ENCODE peak calls at places on chromosomes 6 and 20, in four cellular contexts. I, M, J and Q are unnamed samples.

GRCh38 chr6:158894192-158894591 is 75.0 kb upstream of the EZR start:
- DNase-seq in I (no peak), M (no peak), J (no peak), Q (no peak)

GRCh38 chr20:59646487-59646886 is 42.1 kb downstream of the PHACTR3 start:
- DNase-seq in I (no peak), M (no peak), J (no peak), Q (no peak)

GRCh38 chr6:125140808-125141207 is 12.8 kb upstream of the TPD52L1 start:
- DNase-seq in I (no peak), M (no peak), J (no peak), Q (no peak)

GRCh38 chr6:136955123-136955522 is 33.0 kb downstream of the SLC35D3 start:
- DNase-seq in I (no peak), M (no peak), J (no peak), Q (no peak)

GRCh38 chr6:105859441-105859840 is 226.7 kb upstream of the PRDM1 start:
- DNase-seq in I (no peak), M (no peak), J (no peak), Q (no peak)

GRCh38 chr6:32819729-32820128 is 2.9 kb upstream of the HLA-DOB start:
- DNase-seq in I (no peak), M (no peak), J (peak; percentile 11), Q (no peak)

GRCh38 chr6:84774174-84775158 is 10.1 kb upstream of the TBX18 start:
- DNase-seq in I (no peak), M (peak; percentile 79), J (peak; percentile 53), Q (no peak)

GRCh38 chr6:70717038-70717801 is 49.5 kb downstream of the SMAP1 start:
- DNase-seq in I (no peak), M (no peak), J (no peak), Q (no peak)

GRCh38 chr6:96015791-96016776 is at the start of gene FUT9:
- DNase-seq in I (no peak), M (peak; percentile 85), J (no peak), Q (no peak)

GRCh38 chr6:167968091-167968490 is 29.4 kb upstream of the KIF25 start:
- DNase-seq in I (peak; percentile 65), M (peak; percentile 55), J (peak; percentile 66), Q (no peak)

GRCh38 chr6:75208564-75209431 is 2.9 kb upstream of the COL12A1 start:
- DNase-seq in I (peak; percentile 58), M (peak; percentile 71), J (peak; percentile 81), Q (peak; percentile 23)

GRCh38 chr6:35206346-35206745 is 7.4 kb upstream of the SCUBE3 start:
- DNase-seq in I (no peak), M (no peak), J (no peak), Q (no peak)

GRCh38 chr20:8132632-8133587 is 844 bp downstream of the PLCB1 start:
- DNase-seq in I (no peak), M (no peak), J (no peak), Q (no peak)

GRCh38 chr6:75563032-75563431 is 38.6 kb upstream of the SENP6 start:
- DNase-seq in I (peak; percentile 37), M (peak; percentile 15), J (peak; percentile 30), Q (no peak)

GRCh38 chr6:162907876-162908481 is 180.2 kb downstream of the PACRG start:
- DNase-seq in I (peak; percentile 7), M (no peak), J (peak; percentile 44), Q (no peak)

GRCh38 chr6:4883298-4883697 is 107.1 kb downstream of the CDYL start:
- DNase-seq in I (no peak), M (no peak), J (no peak), Q (no peak)

GRCh38 chr6:125753218-125753936 is 3.9 kb downstream of the HEY2 start:
- DNase-seq in I (peak; percentile 33), M (no peak), J (peak; percentile 36), Q (no peak)

GRCh38 chr20:221258-221830 is 5.7 kb upstream of the DEFB129 start:
- DNase-seq in I (no peak), M (no peak), J (no peak), Q (no peak)

GRCh38 chr20:214383-214782 is 12.7 kb upstream of the DEFB129 start:
- DNase-seq in I (no peak), M (no peak), J (no peak), Q (no peak)

GRCh38 chr20:215796-216195 is 11.3 kb upstream of the DEFB129 start:
- DNase-seq in I (no peak), M (no peak), J (no peak), Q (no peak)

GRCh38 chr20:217266-217665 is 9.8 kb upstream of the DEFB129 start:
- DNase-seq in I (no peak), M (no peak), J (no peak), Q (no peak)

DNA sequence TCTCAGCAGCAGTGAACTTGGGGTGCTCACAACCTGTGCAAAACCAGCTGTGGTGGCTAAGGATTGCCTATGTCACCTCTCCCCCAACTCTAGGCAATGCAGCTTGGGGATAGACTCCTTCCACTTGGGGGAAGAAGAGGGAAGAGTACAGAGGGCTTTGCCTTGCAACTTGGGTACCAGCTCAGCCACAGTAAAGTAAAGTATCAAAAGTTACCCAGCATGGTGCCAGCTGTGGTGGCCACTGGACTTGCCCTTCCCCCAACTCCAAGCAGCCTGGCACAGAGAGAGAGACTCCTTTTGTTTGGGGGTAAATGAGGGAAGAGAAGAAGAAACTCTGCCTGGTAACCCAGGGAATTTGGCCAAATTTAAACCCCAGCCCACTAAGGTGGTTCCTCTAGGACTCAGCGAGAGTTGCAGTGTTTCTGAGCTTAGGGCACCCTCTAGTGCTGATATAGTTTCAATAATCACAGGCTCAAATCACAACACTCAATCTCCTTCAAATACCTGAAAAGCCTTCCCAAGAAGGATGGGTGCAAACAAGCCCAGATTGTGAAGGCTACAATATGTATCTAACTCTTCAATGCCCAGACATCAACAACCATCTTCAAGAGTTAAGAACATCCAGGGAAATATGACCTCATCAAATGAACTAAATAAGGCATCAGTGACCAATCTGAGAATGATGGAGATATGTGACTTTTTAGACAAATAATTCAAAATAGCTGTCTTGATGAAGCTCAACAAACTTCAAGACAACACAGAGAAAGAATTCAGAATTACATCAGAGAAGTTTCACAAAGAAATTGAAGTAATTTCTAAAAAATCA is 7.6 kb upstream of the DEFB129 start:
- DNase-seq in I (peak; percentile 43), M (peak; percentile 34), J (peak; percentile 31), Q (no peak)
- TF ChIP-seq MXI1 in I (no peak), M (no peak), J (no peak), Q (no peak)

DNA sequence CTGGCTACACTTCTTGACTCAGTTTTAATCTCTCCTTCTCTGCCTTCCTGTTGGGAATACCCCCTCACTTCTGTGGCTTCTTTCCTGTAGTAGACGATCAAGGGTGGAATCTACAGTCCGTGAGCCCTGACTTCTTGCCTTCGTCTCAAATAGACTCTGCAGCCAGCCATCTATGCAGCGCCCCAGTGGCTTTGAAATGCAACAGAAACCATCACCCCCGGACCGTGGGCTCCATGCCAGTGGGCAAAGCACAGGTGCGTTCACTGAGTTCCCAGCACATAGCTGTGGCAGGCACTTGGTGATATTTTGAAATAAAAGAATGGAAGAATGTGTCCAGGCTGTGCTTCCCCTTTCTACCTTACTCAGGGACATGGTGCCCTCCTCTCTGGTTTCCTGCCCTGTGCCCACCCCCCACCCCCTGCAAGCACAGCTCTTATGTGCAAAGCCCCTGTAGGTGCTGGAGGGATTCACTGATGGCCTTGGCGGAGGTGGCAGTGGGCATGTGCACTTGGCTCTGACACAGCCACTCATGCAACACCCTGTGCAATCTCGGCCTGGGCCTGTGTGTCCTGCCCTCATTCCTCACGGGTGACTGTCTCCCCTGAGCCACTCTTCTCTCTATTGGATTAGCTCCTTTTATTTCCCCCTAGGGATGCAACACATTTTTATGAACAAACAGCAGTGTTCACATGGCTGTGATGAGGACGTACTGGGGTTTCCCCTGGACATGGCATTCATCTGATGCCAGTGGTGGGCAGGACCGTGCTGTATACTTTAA is 5.5 kb upstream of the CDSN start:
- DNase-seq in I (no peak), M (no peak), J (no peak), Q (no peak)
- TF ChIP-seq ZBTB33 in I (no peak), M (no peak), J (no peak), Q (no peak)

GRCh38 chr6:36852481-36853147 is 13.4 kb upstream of the CPNE5 start:
- DNase-seq in I (peak; percentile 78), M (no peak), J (peak; percentile 64), Q (no peak)
- TF ChIP-seq MXI1 in I (no peak), M (no peak), J (no peak), Q (no peak)

GRCh38 chr6:28838289-28838633 is 85.5 kb downstream of the TRIM27 start:
- DNase-seq in I (peak; percentile 80), M (no peak), J (peak; percentile 83), Q (peak; percentile 67)
- TF ChIP-seq ZBTB33 in I (no peak), M (no peak), J (no peak), Q (no peak)

GRCh38 chr20:14067631-14068030 is 72.3 kb downstream of the MACROD2 start:
- DNase-seq in I (no peak), M (no peak), J (no peak), Q (no peak)
- TF ChIP-seq MXI1 in I (no peak), M (no peak), J (no peak), Q (no peak)

GRCh38 chr20:43776691-43777090 is 49.9 kb upstream of the GTSF1L start:
- DNase-seq in I (no peak), M (no peak), J (no peak), Q (no peak)
- TF ChIP-seq ZBTB33 in I (no peak), M (no peak), J (no peak), Q (no peak)

DNA sequence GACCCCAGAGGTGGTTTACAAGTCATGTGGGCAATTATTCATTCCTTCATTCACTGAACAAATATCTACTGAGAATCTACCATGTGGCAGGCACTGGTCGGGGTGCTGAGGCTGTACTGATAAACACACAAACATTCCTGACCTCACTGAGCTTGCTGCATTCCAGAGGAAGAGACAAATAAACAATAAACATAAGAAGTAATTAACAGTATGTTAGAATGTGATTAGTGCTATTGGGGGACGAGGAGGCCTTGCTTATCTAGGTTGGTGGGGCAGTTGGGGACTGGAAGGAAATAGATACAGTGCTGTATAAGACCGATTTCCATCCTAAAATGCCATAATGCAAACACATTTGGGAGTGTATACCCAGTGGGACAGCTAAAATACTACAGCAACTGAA is 44.1 kb downstream of the MAK start:
- DNase-seq in I (no peak), M (no peak), J (peak; percentile 42), Q (no peak)
- TF ChIP-seq MXI1 in I (no peak), M (no peak), J (no peak), Q (no peak)

DNA sequence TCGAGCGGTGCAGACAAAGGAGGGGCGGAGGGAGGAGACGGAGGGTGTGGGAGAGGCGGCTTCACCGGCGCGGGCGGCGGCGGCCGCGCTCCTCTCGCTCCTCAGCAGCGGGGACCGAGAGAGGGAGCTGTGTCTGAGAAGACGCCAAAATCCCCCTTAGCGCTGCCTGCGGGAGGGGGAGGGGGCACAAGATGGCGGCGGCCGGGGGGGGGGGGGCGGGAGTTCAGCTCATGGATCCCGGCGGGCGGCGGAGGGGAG is 260 bp downstream of the ADNP start:
- DNase-seq in I (no peak), M (no peak), J (no peak), Q (no peak)
- TF ChIP-seq ZBTB33 in I (no peak), M (no peak), J (no peak), Q (no peak)